ENCODE peak calls at places on chromosomes 2 and 18, in five cellular contexts. X is tibial nerve, F is coronary artery, Z is MCF 10A, T is K562. D is an unnamed sample.
A peak's percentile ranks its signal among the peaks of the same experiment; 100 is the strongest.

GRCh38 chr2:99827296-99827999 is 314.9 kb downstream of the AFF3 start:
- DNase-seq in X (no peak), F (no peak), Z (no peak), T (no peak), D (no peak)

GRCh38 chr2:127226520-127227263 is 6.6 kb upstream of the CYP27C1 start:
- DNase-seq in X (no peak), F (no peak), Z (peak; percentile 90), T (no peak), D (no peak)

GRCh38 chr2:101540518-101540917 is 65.6 kb upstream of the RFX8 start:
- DNase-seq in X (no peak), F (no peak), Z (peak; percentile 86), T (no peak), D (no peak)

GRCh38 chr2:128381001-128381938 is 62.6 kb upstream of the HS6ST1 start:
- DNase-seq in X (no peak), F (peak; percentile 62), Z (no peak), T (no peak), D (no peak)

GRCh38 chr2:67304300-67304890 is 92.7 kb upstream of the ETAA1 start:
- DNase-seq in X (no peak), F (no peak), Z (no peak), T (no peak), D (no peak)

GRCh38 chr2:163801499-163801893 is 65.7 kb upstream of the FIGN start:
- DNase-seq in X (no peak), F (no peak), Z (no peak), T (no peak), D (no peak)

GRCh38 chr2:137467246-137467862 is 496.9 kb upstream of the HNMT start:
- DNase-seq in X (no peak), F (no peak), Z (peak; percentile 73), T (peak; percentile 4), D (no peak)

GRCh38 chr2:111944536-111945210 is 46.3 kb downstream of the MERTK start:
- DNase-seq in X (no peak), F (no peak), Z (no peak), T (no peak), D (no peak)

GRCh38 chr2:224958466-224958857 is 83.8 kb downstream of the DOCK10 start:
- DNase-seq in X (no peak), F (no peak), Z (no peak), T (no peak), D (no peak)

GRCh38 chr2:9331704-9332103 is 91.6 kb downstream of the ITGB1BP1 start:
- DNase-seq in X (no peak), F (no peak), Z (no peak), T (peak; percentile 77), D (no peak)

GRCh38 chr2:10326707-10327594 is 24.2 kb downstream of the HPCAL1 start:
- DNase-seq in X (no peak), F (no peak), Z (peak; percentile 37), T (no peak), D (no peak)

GRCh38 chr2:142742301-142743214 is 134.9 kb upstream of the KYNU start:
- DNase-seq in X (no peak), F (no peak), Z (peak; percentile 25), T (no peak), D (no peak)

GRCh38 chr2:238032755-238033337 is 28.0 kb upstream of the SCLY start:
- DNase-seq in X (no peak), F (no peak), Z (peak; percentile 34), T (no peak), D (no peak)

GRCh38 chr18:4351005-4351404 is 104.1 kb downstream of the DLGAP1 start:
- DNase-seq in X (no peak), F (no peak), Z (no peak), T (no peak), D (no peak)

GRCh38 chr2:55196526-55196925 is 35.6 kb downstream of the CLHC1 start:
- DNase-seq in X (no peak), F (no peak), Z (no peak), T (no peak), D (no peak)

GRCh38 chr2:229401126-229401865 is 130.2 kb upstream of the PID1 start:
- DNase-seq in X (no peak), F (no peak), Z (peak; percentile 22), T (no peak), D (no peak)

GRCh38 chr18:12990128-12990485 is 1.1 kb upstream of the CEP192 start:
- DNase-seq in X (no peak), F (no peak), Z (no peak), T (no peak), D (no peak)

GRCh38 chr2:16170675-16171424 is 230.5 kb downstream of the MYCN start:
- DNase-seq in X (no peak), F (no peak), Z (no peak), T (no peak), D (no peak)

GRCh38 chr2:120221616-120222015 is 1.6 kb downstream of the TMEM185B start:
- DNase-seq in X (no peak), F (peak; percentile 14), Z (no peak), T (no peak), D (no peak)

GRCh38 chr2:81624825-81625224 is 1320.3 kb upstream of the LRRTM1 start:
- DNase-seq in X (no peak), F (no peak), Z (no peak), T (no peak), D (no peak)

GRCh38 chr2:239425496-239426098 is 24.8 kb upstream of the HDAC4 start:
- DNase-seq in X (no peak), F (no peak), Z (no peak), T (no peak), D (no peak)

GRCh38 chr2:238790877-238791276 is 57.0 kb upstream of the TWIST2 start:
- DNase-seq in X (no peak), F (no peak), Z (no peak), T (no peak), D (peak; percentile 86)

GRCh38 chr2:127640082-127641072 is 5.6 kb upstream of the GPR17 start:
- DNase-seq in X (no peak), F (no peak), Z (no peak), T (no peak), D (no peak)

GRCh38 chr2:30915485-30915884 is 108.2 kb upstream of the CAPN13 start:
- DNase-seq in X (no peak), F (no peak), Z (peak; percentile 21), T (peak; percentile 17), D (no peak)

GRCh38 chr2:61759718-61760117 is 94.1 kb downstream of the FAM161A start:
- DNase-seq in X (no peak), F (no peak), Z (peak; percentile 57), T (no peak), D (no peak)

GRCh38 chr2:207796585-207797350 is 27.1 kb upstream of the FZD5 start:
- DNase-seq in X (no peak), F (no peak), Z (peak; percentile 29), T (no peak), D (no peak)

GRCh38 chr2:199744260-199744659 is 106.7 kb downstream of the FTCDNL1 start:
- DNase-seq in X (no peak), F (no peak), Z (no peak), T (no peak), D (no peak)

GRCh38 chr2:199744676-199745075 is 106.3 kb downstream of the FTCDNL1 start:
- DNase-seq in X (no peak), F (no peak), Z (no peak), T (no peak), D (no peak)

GRCh38 chr2:199747427-199747826 is 103.6 kb downstream of the FTCDNL1 start:
- DNase-seq in X (no peak), F (no peak), Z (no peak), T (no peak), D (no peak)

GRCh38 chr2:199751480-199751879 is 99.5 kb downstream of the FTCDNL1 start:
- DNase-seq in X (no peak), F (no peak), Z (no peak), T (no peak), D (no peak)

GRCh38 chr2:199749571-199749970 is 101.4 kb downstream of the FTCDNL1 start:
- DNase-seq in X (no peak), F (no peak), Z (no peak), T (no peak), D (no peak)
- TF ChIP-seq CTCF in X (no peak), F (no peak), Z (no peak), T (no peak), D (no peak)

DNA sequence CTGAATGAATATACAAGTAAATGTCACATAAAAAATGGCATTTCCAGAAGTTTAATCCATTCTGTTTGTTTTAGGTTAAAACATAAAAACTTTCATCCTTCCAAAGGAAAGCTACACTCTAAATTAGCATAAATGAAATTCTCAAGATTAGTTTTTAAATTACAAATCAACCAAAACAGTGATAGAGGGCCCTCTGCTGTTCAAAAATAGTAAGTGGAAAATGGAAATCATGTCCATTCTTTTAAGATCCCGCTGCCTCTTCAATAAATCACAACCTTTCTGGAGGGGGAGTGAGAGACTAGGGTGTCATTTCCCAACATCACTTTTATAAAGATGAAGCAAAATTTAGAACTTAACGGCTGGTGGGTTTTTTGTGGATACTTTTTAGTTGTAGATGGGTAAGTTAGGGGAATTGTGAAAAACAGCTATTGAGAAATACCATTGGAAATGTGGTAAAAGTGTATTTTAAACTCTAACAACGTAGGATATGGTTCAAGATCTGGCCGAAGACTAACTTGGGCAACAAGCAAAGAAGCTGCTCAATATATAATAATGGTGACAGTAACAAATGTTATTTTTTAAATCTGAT is 1.7 kb downstream of the DNAH7 start:
- DNase-seq in X (no peak), F (no peak), Z (peak; percentile 53), T (peak; percentile 36), D (no peak)
- TF ChIP-seq CTCF in X (peak; percentile 53), F (peak; percentile 42), Z (peak; percentile 47), T (peak; percentile 13), D (no peak)

GRCh38 chr2:84257871-84258270 is 201.2 kb downstream of the SUCLG1 start:
- DNase-seq in X (no peak), F (no peak), Z (peak; percentile 46), T (no peak), D (no peak)
- TF ChIP-seq CTCF in X (no peak), F (no peak), Z (peak; percentile 27), T (no peak), D (no peak)

GRCh38 chr2:75077909-75078308 is 119.5 kb downstream of the POLE4 start:
- DNase-seq in X (no peak), F (no peak), Z (no peak), T (no peak), D (no peak)
- TF ChIP-seq CTCF in X (no peak), F (no peak), Z (no peak), T (no peak), D (no peak)

GRCh38 chr2:95036491-95037289 is 11.2 kb downstream of the MAL start:
- DNase-seq in X (no peak), F (no peak), Z (no peak), T (no peak), D (no peak)
- TF ChIP-seq CTCF in X (no peak), F (no peak), Z (no peak), T (no peak), D (no peak)

GRCh38 chr2:186780701-186781316 is 68.2 kb downstream of the ZSWIM2 start:
- DNase-seq in X (no peak), F (no peak), Z (peak; percentile 50), T (no peak), D (no peak)
- TF ChIP-seq CTCF in X (no peak), F (no peak), Z (peak; percentile 12), T (peak; percentile 23), D (no peak)